ENCODE peak calls at places on chromosomes 12 and 14, in four cellular contexts. Y is HL-60, H is astrocyte of the spinal cord, T is GM23338. X is an unnamed sample.

GRCh38 chr12:112985655-112986290 is 7.5 kb downstream of the OAS2 start:
- DNase-seq in Y (no peak), H (no peak), T (no peak), X (no peak)

GRCh38 chr12:68331500-68331868 is 678 bp downstream of the MDM1 start:
- DNase-seq in Y (no peak), H (no peak), T (no peak), X (no peak)

GRCh38 chr14:64235652-64236640 is 58.2 kb downstream of the ESR2 start:
- DNase-seq in Y (no peak), H (no peak), T (no peak), X (no peak)

GRCh38 chr14:53432378-53432802 is 279.3 kb upstream of the DDHD1 start:
- DNase-seq in Y (no peak), H (peak), T (peak), X (no peak)

GRCh38 chr12:68638721-68639395 is 28.2 kb downstream of the RAP1B start:
- DNase-seq in Y (no peak), H (peak), T (no peak), X (no peak)

GRCh38 chr14:32657081-32657480 is 281.6 kb upstream of the NPAS3 start:
- DNase-seq in Y (peak), H (peak), T (no peak), X (no peak)

GRCh38 chr12:53048033-53048779 is 1.7 kb upstream of the TNS2 start:
- DNase-seq in Y (no peak), H (no peak), T (peak), X (no peak)

GRCh38 chr12:119051474-119051873 is 70.1 kb downstream of the SRRM4 start:
- DNase-seq in Y (no peak), H (no peak), T (no peak), X (no peak)

GRCh38 chr12:89507015-89507824 is 17.4 kb downstream of the GALNT4 start:
- DNase-seq in Y (no peak), H (no peak), T (no peak), X (no peak)

GRCh38 chr14:67882973-67883372 is 63.4 kb downstream of the RAD51B start:
- DNase-seq in Y (no peak), H (no peak), T (no peak), X (no peak)

GRCh38 chr12:75623631-75624118 is 112.3 kb upstream of the KRR1 start:
- DNase-seq in Y (no peak), H (peak), T (peak), X (no peak)

GRCh38 chr12:95114766-95115450 is 41.5 kb upstream of the NR2C1 start:
- DNase-seq in Y (no peak), H (no peak), T (peak), X (no peak)

GRCh38 chr14:58238252-58239247 is 6.1 kb upstream of the PSMA3 start:
- DNase-seq in Y (no peak), H (no peak), T (peak), X (no peak)

GRCh38 chr12:118190266-118190665 is 54.3 kb downstream of the PEBP1 start:
- DNase-seq in Y (no peak), H (peak), T (peak), X (no peak)

GRCh38 chr12:124902916-124903315 is 11.5 kb downstream of the UBC start:
- DNase-seq in Y (no peak), H (no peak), T (no peak), X (no peak)

GRCh38 chr12:106519587-106519986 is 63.2 kb upstream of the RFX4 start:
- DNase-seq in Y (no peak), H (no peak), T (no peak), X (no peak)

GRCh38 chr14:90905531-90905930 is 89.3 kb upstream of the TTC7B start:
- DNase-seq in Y (no peak), H (no peak), T (no peak), X (no peak)

GRCh38 chr12:44117368-44117767 is 281.5 kb downstream of the TMEM117 start:
- DNase-seq in Y (no peak), H (no peak), T (no peak), X (no peak)

GRCh38 chr14:53956427-53957201 is at the start of gene BMP4:
- DNase-seq in Y (no peak), H (peak), T (peak), X (no peak)

GRCh38 chr14:96376093-96376492 is 12.8 kb downstream of the GSKIP start:
- DNase-seq in Y (no peak), H (no peak), T (no peak), X (no peak)

GRCh38 chr12:69039881-69040280 is 106.9 kb upstream of the CPM start:
- DNase-seq in Y (no peak), H (no peak), T (no peak), X (no peak)

GRCh38 chr12:68812553-68813241 is 4.7 kb downstream of the MDM2 start:
- DNase-seq in Y (no peak), H (no peak), T (no peak), X (no peak)

GRCh38 chr12:62123721-62124203 is 136.4 kb upstream of the USP15 start:
- DNase-seq in Y (peak), H (peak), T (peak), X (no peak)

GRCh38 chr14:22610931-22611330 is 12.8 kb downstream of the ABHD4 start:
- DNase-seq in Y (no peak), H (no peak), T (no peak), X (no peak)

GRCh38 chr14:22607291-22607690 is 9.2 kb downstream of the ABHD4 start:
- DNase-seq in Y (no peak), H (peak), T (no peak), X (no peak)

GRCh38 chr14:22613736-22614239 is 15.7 kb downstream of the ABHD4 start:
- DNase-seq in Y (no peak), H (no peak), T (no peak), X (no peak)

GRCh38 chr14:22614240-22614799 is 16.2 kb downstream of the ABHD4 start:
- DNase-seq in Y (no peak), H (peak), T (no peak), X (peak)

GRCh38 chr14:22613091-22613695 is 15.1 kb downstream of the ABHD4 start:
- DNase-seq in Y (no peak), H (peak), T (peak), X (no peak)
- TF ChIP-seq CTCF in Y (no peak), H (no peak), T (peak), X (peak)

GRCh38 chr12:98419101-98419794 is 96.1 kb upstream of the TMPO start:
- DNase-seq in Y (no peak), H (no peak), T (no peak), X (no peak)
- H3K4me3 ChIP-seq in Y (no peak), H (no peak), T (no peak), X (peak)

DNA sequence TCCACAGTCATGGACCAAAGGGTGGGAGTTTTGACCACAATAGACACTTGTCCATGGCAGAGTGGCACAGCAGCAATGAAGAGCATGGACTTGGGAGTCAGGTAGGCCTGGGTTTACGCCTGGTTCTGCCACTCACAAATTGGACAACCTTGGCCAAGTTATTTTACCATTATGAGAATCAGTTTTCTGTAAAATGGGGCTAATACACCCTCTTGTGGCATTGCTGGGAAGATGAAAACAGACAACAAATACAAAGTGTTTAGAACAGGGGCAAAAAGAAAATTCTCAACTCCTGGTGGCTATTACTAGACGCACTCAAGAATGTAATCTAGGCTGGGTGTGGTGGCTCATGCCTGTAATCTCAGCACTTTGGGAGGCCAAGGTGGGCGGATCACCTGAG is 2.6 kb downstream of the C12orf43 start:
- DNase-seq in Y (no peak), H (no peak), T (no peak), X (no peak)
- TF ChIP-seq CTCF in Y (no peak), H (no peak), T (no peak), X (no peak)

DNA sequence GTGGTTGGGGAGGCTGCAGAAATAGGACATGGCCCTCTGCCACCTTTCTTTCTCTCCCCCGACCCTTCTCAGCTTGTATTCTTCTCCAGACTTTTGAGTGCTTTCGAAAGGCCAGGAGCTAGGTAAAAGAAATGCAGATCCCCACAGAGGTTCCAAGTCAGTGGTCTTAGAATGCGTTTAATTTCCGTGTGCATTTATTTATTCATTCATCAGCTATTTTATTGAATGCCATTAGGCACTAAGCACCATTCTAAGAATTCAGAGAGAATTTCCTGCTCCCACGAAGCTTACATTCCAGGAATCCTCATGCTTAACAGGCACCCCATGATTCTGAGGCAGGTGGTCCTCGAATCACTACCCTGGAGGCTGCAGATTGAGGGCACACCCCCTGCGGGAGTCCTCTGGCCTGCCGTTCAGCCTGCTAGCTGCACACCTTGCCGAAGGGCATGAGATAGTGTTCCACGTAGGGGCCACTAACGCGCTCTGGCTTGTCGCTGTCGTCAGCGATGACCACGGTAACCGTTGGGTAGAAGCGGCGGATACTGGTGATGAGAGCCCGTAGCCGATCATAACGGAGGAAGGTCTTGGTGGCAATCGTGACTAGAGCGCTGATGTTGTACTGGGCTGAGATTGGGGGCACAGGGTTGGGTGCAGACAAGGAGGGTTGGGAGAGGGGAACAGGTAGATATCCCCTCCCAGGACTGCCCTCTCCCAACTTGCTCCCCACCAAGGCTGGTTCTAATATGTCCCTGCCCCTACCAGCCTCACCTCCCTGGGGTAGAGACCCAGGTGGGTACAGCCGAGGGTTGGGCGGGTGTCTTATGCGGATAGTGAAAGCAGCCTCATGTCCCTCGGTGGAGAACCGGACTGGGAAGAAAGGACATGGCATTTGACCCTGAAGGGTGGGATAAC is 4.5 kb downstream of the B4GALNT1 start:
- DNase-seq in Y (no peak), H (no peak), T (no peak), X (no peak)
- H3K4me3 ChIP-seq in Y (no peak), H (no peak), T (peak), X (no peak)

GRCh38 chr14:103198429-103199140 is 75.3 kb downstream of the TNFAIP2 start:
- DNase-seq in Y (no peak), H (no peak), T (no peak), X (peak)
- TF ChIP-seq CTCF in Y (no peak), H (no peak), T (no peak), X (no peak)

GRCh38 chr14:75069811-75070145 is 337 bp downstream of the ZC2HC1C start:
- DNase-seq in Y (no peak), H (no peak), T (peak), X (no peak)

GRCh38 chr14:75069021-75069810 is at the start of gene ZC2HC1C:
- DNase-seq in Y (peak), H (peak), T (peak), X (no peak)

GRCh38 chr14:75067212-75067611 is 2.2 kb upstream of the ZC2HC1C start:
- DNase-seq in Y (no peak), H (no peak), T (no peak), X (no peak)

GRCh38 chr14:75068294-75069020 is 984 bp upstream of the ZC2HC1C start:
- DNase-seq in Y (no peak), H (no peak), T (peak), X (no peak)

DNA sequence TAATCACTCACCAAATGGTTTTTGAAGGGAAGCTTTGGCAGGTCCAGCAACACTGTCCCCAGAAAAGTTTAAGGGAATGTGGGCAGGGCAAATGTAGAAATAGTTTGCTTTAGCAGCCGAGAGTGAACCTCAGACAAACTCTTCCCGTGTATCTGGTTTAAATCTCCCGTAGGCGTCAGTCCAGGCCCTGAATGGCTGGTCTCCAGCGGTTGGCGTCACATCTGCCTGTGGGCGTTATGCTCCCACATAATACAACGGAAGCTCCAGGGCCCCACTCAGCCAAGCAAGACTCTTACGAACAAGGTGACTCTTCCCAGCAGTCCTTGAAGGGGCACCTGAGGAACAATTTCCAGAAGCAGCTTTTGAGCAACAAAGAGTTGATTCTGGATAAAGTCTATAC is 942 bp downstream of the ZC2HC1C start:
- DNase-seq in Y (no peak), H (no peak), T (no peak), X (no peak)
- H3K4me3 ChIP-seq in Y (no peak), H (no peak), T (peak), X (no peak)

GRCh38 chr12:13024151-13024946 is 19.8 kb upstream of the FAM234B start:
- DNase-seq in Y (no peak), H (peak), T (peak), X (no peak)
- TF ChIP-seq CTCF in Y (peak), H (peak), T (peak), X (peak)

X was measured in BJ.